ENCODE peak calls at places on chromosome 20, in nine cellular contexts. One of them, this sample, is unnamed.
A peak's percentile ranks its signal among the peaks of the same experiment; 100 is the strongest.

GRCh38 chr20:14720251-14720650 is 382.8 kb upstream of the FLRT3 start:
- DNase-seq in mucosa of descending colon: no peak
- DNase-seq in suprapubic skin: no peak
- DNase-seq in stomach: no peak
- DNase-seq in germinal center: no peak
- DNase-seq in CD4-positive, CD25-positive, alpha-beta regulatory T cell: no peak
- DNase-seq in DND-41: no peak
- DNase-seq in LoVo: no peak
- DNase-seq in CD4-positive, alpha-beta T cell: no peak
- DNase-seq in this sample: no peak

GRCh38 chr20:50911030-50911429 is 20.2 kb downstream of the ADNP start:
- DNase-seq in mucosa of descending colon: no peak
- DNase-seq in suprapubic skin: no peak
- DNase-seq in stomach: no peak
- DNase-seq in germinal center: no peak
- DNase-seq in CD4-positive, CD25-positive, alpha-beta regulatory T cell: no peak
- DNase-seq in DND-41: no peak
- DNase-seq in LoVo: no peak
- DNase-seq in CD4-positive, alpha-beta T cell: no peak
- DNase-seq in this sample: no peak

GRCh38 chr20:5718896-5719595 is 31.2 kb upstream of the SHLD1 start:
- DNase-seq in mucosa of descending colon: no peak
- DNase-seq in suprapubic skin: no peak
- DNase-seq in stomach: no peak
- DNase-seq in germinal center: no peak
- DNase-seq in CD4-positive, CD25-positive, alpha-beta regulatory T cell: no peak
- DNase-seq in DND-41: no peak
- DNase-seq in LoVo: no peak
- DNase-seq in CD4-positive, alpha-beta T cell: no peak
- DNase-seq in this sample: no peak

GRCh38 chr20:58235010-58235409 is 6.6 kb upstream of the ANKRD60 start:
- DNase-seq in mucosa of descending colon: no peak
- DNase-seq in suprapubic skin: no peak
- DNase-seq in stomach: no peak
- DNase-seq in germinal center: no peak
- DNase-seq in CD4-positive, CD25-positive, alpha-beta regulatory T cell: peak; percentile 47
- DNase-seq in DND-41: peak; percentile 55
- DNase-seq in LoVo: no peak
- DNase-seq in CD4-positive, alpha-beta T cell: no peak
- DNase-seq in this sample: no peak

GRCh38 chr20:47379433-47380150 is 23.1 kb upstream of the ZMYND8 start:
- DNase-seq in mucosa of descending colon: no peak
- DNase-seq in suprapubic skin: no peak
- DNase-seq in stomach: no peak
- DNase-seq in germinal center: no peak
- DNase-seq in CD4-positive, CD25-positive, alpha-beta regulatory T cell: no peak
- DNase-seq in DND-41: no peak
- DNase-seq in LoVo: no peak
- DNase-seq in CD4-positive, alpha-beta T cell: no peak
- DNase-seq in this sample: no peak

GRCh38 chr20:19361801-19362200 is 149.4 kb downstream of the SLC24A3 start:
- DNase-seq in mucosa of descending colon: no peak
- DNase-seq in suprapubic skin: no peak
- DNase-seq in stomach: no peak
- DNase-seq in germinal center: no peak
- DNase-seq in CD4-positive, CD25-positive, alpha-beta regulatory T cell: no peak
- DNase-seq in DND-41: no peak
- DNase-seq in LoVo: no peak
- DNase-seq in CD4-positive, alpha-beta T cell: no peak
- DNase-seq in this sample: no peak

GRCh38 chr20:8082025-8082424 is 50.0 kb upstream of the PLCB1 start:
- DNase-seq in mucosa of descending colon: no peak
- DNase-seq in suprapubic skin: no peak
- DNase-seq in stomach: no peak
- DNase-seq in germinal center: peak; percentile 1
- DNase-seq in CD4-positive, CD25-positive, alpha-beta regulatory T cell: no peak
- DNase-seq in DND-41: no peak
- DNase-seq in LoVo: no peak
- DNase-seq in CD4-positive, alpha-beta T cell: no peak
- DNase-seq in this sample: no peak

GRCh38 chr20:1255675-1256074 is 10.4 kb upstream of the SNPH start:
- DNase-seq in mucosa of descending colon: no peak
- DNase-seq in suprapubic skin: no peak
- DNase-seq in stomach: no peak
- DNase-seq in germinal center: no peak
- DNase-seq in CD4-positive, CD25-positive, alpha-beta regulatory T cell: no peak
- DNase-seq in DND-41: no peak
- DNase-seq in LoVo: no peak
- DNase-seq in CD4-positive, alpha-beta T cell: no peak
- DNase-seq in this sample: no peak

GRCh38 chr20:49797292-49797628 is 15.4 kb upstream of the SLC9A8 start:
- DNase-seq in mucosa of descending colon: no peak
- DNase-seq in suprapubic skin: no peak
- DNase-seq in stomach: no peak
- DNase-seq in germinal center: no peak
- DNase-seq in CD4-positive, CD25-positive, alpha-beta regulatory T cell: no peak
- DNase-seq in DND-41: no peak
- DNase-seq in LoVo: no peak
- DNase-seq in CD4-positive, alpha-beta T cell: no peak
- DNase-seq in this sample: no peak

GRCh38 chr20:17498181-17498580 is 33.0 kb downstream of the BFSP1 start:
- DNase-seq in mucosa of descending colon: no peak
- DNase-seq in suprapubic skin: peak; percentile 37
- DNase-seq in stomach: no peak
- DNase-seq in germinal center: no peak
- DNase-seq in CD4-positive, CD25-positive, alpha-beta regulatory T cell: no peak
- DNase-seq in DND-41: no peak
- DNase-seq in LoVo: no peak
- DNase-seq in CD4-positive, alpha-beta T cell: no peak
- DNase-seq in this sample: no peak

GRCh38 chr20:37251836-37252477 is 9.7 kb downstream of the GHRH start:
- DNase-seq in mucosa of descending colon: no peak
- DNase-seq in suprapubic skin: no peak
- DNase-seq in stomach: no peak
- DNase-seq in germinal center: no peak
- DNase-seq in CD4-positive, CD25-positive, alpha-beta regulatory T cell: no peak
- DNase-seq in DND-41: no peak
- DNase-seq in LoVo: no peak
- DNase-seq in CD4-positive, alpha-beta T cell: no peak
- DNase-seq in this sample: no peak

GRCh38 chr20:13009682-13010406 is 1.1 kb downstream of the SPTLC3 start:
- DNase-seq in mucosa of descending colon: peak; percentile 71
- DNase-seq in suprapubic skin: no peak
- DNase-seq in stomach: no peak
- DNase-seq in germinal center: peak; percentile 17
- DNase-seq in CD4-positive, CD25-positive, alpha-beta regulatory T cell: peak; percentile 2
- DNase-seq in DND-41: no peak
- DNase-seq in LoVo: peak; percentile 54
- DNase-seq in CD4-positive, alpha-beta T cell: no peak
- DNase-seq in this sample: peak; percentile 66

GRCh38 chr20:35796556-35796955 is 24.7 kb downstream of the PHF20 start:
- DNase-seq in mucosa of descending colon: no peak
- DNase-seq in suprapubic skin: no peak
- DNase-seq in stomach: no peak
- DNase-seq in germinal center: peak; percentile 35
- DNase-seq in CD4-positive, CD25-positive, alpha-beta regulatory T cell: peak; percentile 37
- DNase-seq in DND-41: no peak
- DNase-seq in LoVo: no peak
- DNase-seq in CD4-positive, alpha-beta T cell: no peak
- DNase-seq in this sample: no peak

GRCh38 chr20:17889226-17889625 is 79.4 kb downstream of the SNX5 start:
- DNase-seq in mucosa of descending colon: no peak
- DNase-seq in suprapubic skin: no peak
- DNase-seq in stomach: no peak
- DNase-seq in germinal center: no peak
- DNase-seq in CD4-positive, CD25-positive, alpha-beta regulatory T cell: no peak
- DNase-seq in DND-41: no peak
- DNase-seq in LoVo: no peak
- DNase-seq in CD4-positive, alpha-beta T cell: no peak
- DNase-seq in this sample: no peak

GRCh38 chr20:44460795-44461141 is 14.9 kb upstream of the TTPAL start:
- DNase-seq in mucosa of descending colon: peak; percentile 73
- DNase-seq in suprapubic skin: no peak
- DNase-seq in stomach: no peak
- DNase-seq in germinal center: no peak
- DNase-seq in CD4-positive, CD25-positive, alpha-beta regulatory T cell: peak; percentile 27
- DNase-seq in DND-41: no peak
- DNase-seq in LoVo: peak; percentile 52
- DNase-seq in CD4-positive, alpha-beta T cell: no peak
- DNase-seq in this sample: no peak

GRCh38 chr20:61560361-61560853 is 308.3 kb downstream of the CDH4 start:
- DNase-seq in mucosa of descending colon: peak; percentile 12
- DNase-seq in suprapubic skin: no peak
- DNase-seq in stomach: no peak
- DNase-seq in germinal center: no peak
- DNase-seq in CD4-positive, CD25-positive, alpha-beta regulatory T cell: no peak
- DNase-seq in DND-41: no peak
- DNase-seq in LoVo: no peak
- DNase-seq in CD4-positive, alpha-beta T cell: no peak
- DNase-seq in this sample: no peak

GRCh38 chr20:56554869-56555268 is 21.8 kb downstream of the FAM209B start:
- DNase-seq in mucosa of descending colon: peak; percentile 20
- DNase-seq in suprapubic skin: no peak
- DNase-seq in stomach: no peak
- DNase-seq in germinal center: peak; percentile 42
- DNase-seq in CD4-positive, CD25-positive, alpha-beta regulatory T cell: peak; percentile 50
- DNase-seq in DND-41: no peak
- DNase-seq in LoVo: peak; percentile 93
- DNase-seq in CD4-positive, alpha-beta T cell: no peak
- DNase-seq in this sample: peak; percentile 23

GRCh38 chr20:57445774-57446173 is 54.6 kb downstream of the RBM38 start:
- DNase-seq in mucosa of descending colon: no peak
- DNase-seq in suprapubic skin: no peak
- DNase-seq in stomach: no peak
- DNase-seq in germinal center: no peak
- DNase-seq in CD4-positive, CD25-positive, alpha-beta regulatory T cell: no peak
- DNase-seq in DND-41: no peak
- DNase-seq in LoVo: no peak
- DNase-seq in CD4-positive, alpha-beta T cell: no peak
- DNase-seq in this sample: no peak

GRCh38 chr20:32440758-32441078 is 82.6 kb downstream of the ASXL1 start:
- DNase-seq in mucosa of descending colon: no peak
- DNase-seq in suprapubic skin: no peak
- DNase-seq in stomach: no peak
- DNase-seq in germinal center: no peak
- DNase-seq in CD4-positive, CD25-positive, alpha-beta regulatory T cell: no peak
- DNase-seq in DND-41: no peak
- DNase-seq in LoVo: no peak
- DNase-seq in CD4-positive, alpha-beta T cell: no peak
- DNase-seq in this sample: no peak

GRCh38 chr20:6651016-6651415 is 116.5 kb upstream of the BMP2 start:
- DNase-seq in mucosa of descending colon: no peak
- DNase-seq in suprapubic skin: no peak
- DNase-seq in stomach: peak; percentile 30
- DNase-seq in germinal center: no peak
- DNase-seq in CD4-positive, CD25-positive, alpha-beta regulatory T cell: no peak
- DNase-seq in DND-41: no peak
- DNase-seq in LoVo: peak; percentile 63
- DNase-seq in CD4-positive, alpha-beta T cell: no peak
- DNase-seq in this sample: peak; percentile 63

GRCh38 chr20:1467355-1468116 is 887 bp upstream of the NSFL1C start:
- DNase-seq in mucosa of descending colon: peak; percentile 59
- DNase-seq in suprapubic skin: no peak
- DNase-seq in stomach: peak; percentile 69
- DNase-seq in germinal center: peak; percentile 58
- DNase-seq in CD4-positive, CD25-positive, alpha-beta regulatory T cell: no peak
- DNase-seq in DND-41: no peak
- DNase-seq in LoVo: no peak
- DNase-seq in CD4-positive, alpha-beta T cell: no peak
- DNase-seq in this sample: peak; percentile 24

GRCh38 chr20:44034965-44035635 is 120.4 kb downstream of the TOX2 start:
- DNase-seq in mucosa of descending colon: no peak
- DNase-seq in suprapubic skin: peak; percentile 59
- DNase-seq in stomach: peak; percentile 14
- DNase-seq in germinal center: no peak
- DNase-seq in CD4-positive, CD25-positive, alpha-beta regulatory T cell: no peak
- DNase-seq in DND-41: peak; percentile 10
- DNase-seq in LoVo: no peak
- DNase-seq in CD4-positive, alpha-beta T cell: no peak
- DNase-seq in this sample: no peak

GRCh38 chr20:58102744-58103516 is 125.5 kb downstream of the ANKRD60 start:
- DNase-seq in mucosa of descending colon: no peak
- DNase-seq in suprapubic skin: no peak
- DNase-seq in stomach: no peak
- DNase-seq in germinal center: no peak
- DNase-seq in CD4-positive, CD25-positive, alpha-beta regulatory T cell: no peak
- DNase-seq in DND-41: peak; percentile 51
- DNase-seq in LoVo: peak; percentile 27
- DNase-seq in CD4-positive, alpha-beta T cell: no peak
- DNase-seq in this sample: no peak

GRCh38 chr20:25280574-25281535 is 33.0 kb downstream of the PYGB start:
- DNase-seq in mucosa of descending colon: no peak
- DNase-seq in suprapubic skin: peak; percentile 70
- DNase-seq in stomach: peak; percentile 7
- DNase-seq in germinal center: no peak
- DNase-seq in CD4-positive, CD25-positive, alpha-beta regulatory T cell: no peak
- DNase-seq in DND-41: no peak
- DNase-seq in LoVo: no peak
- DNase-seq in CD4-positive, alpha-beta T cell: no peak
- DNase-seq in this sample: no peak

GRCh38 chr20:36546111-36546736 is 4.9 kb downstream of the MYL9 start:
- DNase-seq in mucosa of descending colon: no peak
- DNase-seq in suprapubic skin: no peak
- DNase-seq in stomach: no peak
- DNase-seq in germinal center: no peak
- DNase-seq in CD4-positive, CD25-positive, alpha-beta regulatory T cell: no peak
- DNase-seq in DND-41: no peak
- DNase-seq in LoVo: no peak
- DNase-seq in CD4-positive, alpha-beta T cell: no peak
- DNase-seq in this sample: no peak

GRCh38 chr20:21309678-21310467 is 6.7 kb downstream of the XRN2 start:
- DNase-seq in mucosa of descending colon: no peak
- DNase-seq in suprapubic skin: no peak
- DNase-seq in stomach: no peak
- DNase-seq in germinal center: no peak
- DNase-seq in CD4-positive, CD25-positive, alpha-beta regulatory T cell: no peak
- DNase-seq in DND-41: no peak
- DNase-seq in LoVo: no peak
- DNase-seq in CD4-positive, alpha-beta T cell: no peak
- DNase-seq in this sample: no peak

GRCh38 chr20:14959506-14960493 is 622.4 kb upstream of the FLRT3 start:
- DNase-seq in mucosa of descending colon: no peak
- DNase-seq in suprapubic skin: no peak
- DNase-seq in stomach: no peak
- DNase-seq in germinal center: no peak
- DNase-seq in CD4-positive, CD25-positive, alpha-beta regulatory T cell: no peak
- DNase-seq in DND-41: no peak
- DNase-seq in LoVo: no peak
- DNase-seq in CD4-positive, alpha-beta T cell: no peak
- DNase-seq in this sample: no peak

GRCh38 chr20:11140359-11140758 is 466.6 kb upstream of the JAG1 start:
- DNase-seq in mucosa of descending colon: no peak
- DNase-seq in suprapubic skin: no peak
- DNase-seq in stomach: no peak
- DNase-seq in germinal center: no peak
- DNase-seq in CD4-positive, CD25-positive, alpha-beta regulatory T cell: no peak
- DNase-seq in DND-41: no peak
- DNase-seq in LoVo: no peak
- DNase-seq in CD4-positive, alpha-beta T cell: no peak
- DNase-seq in this sample: no peak

GRCh38 chr20:2798814-2799213 is 1.6 kb downstream of the CPXM1 start:
- DNase-seq in mucosa of descending colon: no peak
- DNase-seq in suprapubic skin: no peak
- DNase-seq in stomach: no peak
- DNase-seq in germinal center: no peak
- DNase-seq in CD4-positive, CD25-positive, alpha-beta regulatory T cell: no peak
- DNase-seq in DND-41: no peak
- DNase-seq in LoVo: no peak
- DNase-seq in CD4-positive, alpha-beta T cell: no peak
- DNase-seq in this sample: no peak

GRCh38 chr20:24502184-24502583 is 32.8 kb downstream of the SYNDIG1 start:
- DNase-seq in mucosa of descending colon: no peak
- DNase-seq in suprapubic skin: no peak
- DNase-seq in stomach: no peak
- DNase-seq in germinal center: no peak
- DNase-seq in CD4-positive, CD25-positive, alpha-beta regulatory T cell: no peak
- DNase-seq in DND-41: no peak
- DNase-seq in LoVo: no peak
- DNase-seq in CD4-positive, alpha-beta T cell: no peak
- DNase-seq in this sample: no peak

GRCh38 chr20:5835234-5835845 is 85.1 kb downstream of the SHLD1 start:
- DNase-seq in mucosa of descending colon: no peak
- DNase-seq in suprapubic skin: no peak
- DNase-seq in stomach: no peak
- DNase-seq in germinal center: no peak
- DNase-seq in CD4-positive, CD25-positive, alpha-beta regulatory T cell: peak; percentile 19
- DNase-seq in DND-41: no peak
- DNase-seq in LoVo: no peak
- DNase-seq in CD4-positive, alpha-beta T cell: peak; percentile 28
- DNase-seq in this sample: no peak